ENCODE peak calls at places on chromosomes 3 and 15, in seven cellular contexts. One of them, this sample, is unnamed.

GRCh38 chr3:27880969-27881892 is 159.1 kb upstream of the EOMES start:
- ATAC-seq in body of pancreas: no peak
- ATAC-seq in central memory CD8-positive, alpha-beta T cell: peak; percentile 97
- ATAC-seq in activated T-cell treated with anti-CD3 and anti-CD28 coated beads, Interleukin-2, amount 50 U/mL, for 72 hours: peak; percentile 75
- ATAC-seq in left lung: no peak
- ATAC-seq in CD4-positive, CD25-positive, alpha-beta regulatory T cell: peak; percentile 71
- ATAC-seq in stimulated activated naive CD8-positive, alpha-beta T cell treated with anti-CD3 and anti-CD28 coated beads, Interleukin-15, amount 100 ng/mL, for 72 hours: peak; percentile 59
- ATAC-seq in this sample: peak; percentile 35

GRCh38 chr3:113514265-113514769 is 639 bp downstream of the SPICE1 start:
- ATAC-seq in CD4-positive, CD25-positive, alpha-beta regulatory T cell: no peak
- ATAC-seq in activated T-cell treated with anti-CD3 and anti-CD28 coated beads, Interleukin-2, amount 50 U/mL, for 72 hours: no peak
- ATAC-seq in body of pancreas: peak; percentile 7
- ATAC-seq in central memory CD8-positive, alpha-beta T cell: no peak
- ATAC-seq in stimulated activated naive CD8-positive, alpha-beta T cell treated with anti-CD3 and anti-CD28 coated beads, Interleukin-15, amount 100 ng/mL, for 72 hours: peak; percentile 3
- ATAC-seq in left lung: peak; percentile 12
- ATAC-seq in this sample: peak; percentile 38

GRCh38 chr3:177181418-177181817 is 15.9 kb downstream of the TBL1XR1 start:
- ATAC-seq in CD4-positive, CD25-positive, alpha-beta regulatory T cell: no peak
- ATAC-seq in central memory CD8-positive, alpha-beta T cell: no peak
- ATAC-seq in body of pancreas: no peak
- ATAC-seq in left lung: no peak
- ATAC-seq in stimulated activated naive CD8-positive, alpha-beta T cell treated with anti-CD3 and anti-CD28 coated beads, Interleukin-15, amount 100 ng/mL, for 72 hours: no peak
- ATAC-seq in activated T-cell treated with anti-CD3 and anti-CD28 coated beads, Interleukin-2, amount 50 U/mL, for 72 hours: no peak
- ATAC-seq in this sample: no peak

GRCh38 chr3:31692714-31693113 is 160.0 kb downstream of the STT3B start:
- ATAC-seq in central memory CD8-positive, alpha-beta T cell: no peak
- ATAC-seq in stimulated activated naive CD8-positive, alpha-beta T cell treated with anti-CD3 and anti-CD28 coated beads, Interleukin-15, amount 100 ng/mL, for 72 hours: no peak
- ATAC-seq in activated T-cell treated with anti-CD3 and anti-CD28 coated beads, Interleukin-2, amount 50 U/mL, for 72 hours: no peak
- ATAC-seq in left lung: no peak
- ATAC-seq in body of pancreas: no peak
- ATAC-seq in CD4-positive, CD25-positive, alpha-beta regulatory T cell: no peak
- ATAC-seq in this sample: no peak

GRCh38 chr15:38554354-38554753 is 10.3 kb downstream of the RASGRP1 start:
- ATAC-seq in central memory CD8-positive, alpha-beta T cell: peak; percentile 67
- ATAC-seq in stimulated activated naive CD8-positive, alpha-beta T cell treated with anti-CD3 and anti-CD28 coated beads, Interleukin-15, amount 100 ng/mL, for 72 hours: peak; percentile 89
- ATAC-seq in left lung: no peak
- ATAC-seq in CD4-positive, CD25-positive, alpha-beta regulatory T cell: peak; percentile 48
- ATAC-seq in body of pancreas: peak; percentile 53
- ATAC-seq in activated T-cell treated with anti-CD3 and anti-CD28 coated beads, Interleukin-2, amount 50 U/mL, for 72 hours: peak; percentile 78
- ATAC-seq in this sample: no peak

GRCh38 chr3:101829066-101829830 is 20.1 kb upstream of the NFKBIZ start:
- ATAC-seq in stimulated activated naive CD8-positive, alpha-beta T cell treated with anti-CD3 and anti-CD28 coated beads, Interleukin-15, amount 100 ng/mL, for 72 hours: peak; percentile 73
- ATAC-seq in central memory CD8-positive, alpha-beta T cell: peak; percentile 42
- ATAC-seq in body of pancreas: peak; percentile 70
- ATAC-seq in left lung: peak; percentile 60
- ATAC-seq in CD4-positive, CD25-positive, alpha-beta regulatory T cell: peak; percentile 51
- ATAC-seq in activated T-cell treated with anti-CD3 and anti-CD28 coated beads, Interleukin-2, amount 50 U/mL, for 72 hours: peak; percentile 64
- ATAC-seq in this sample: peak; percentile 64

GRCh38 chr3:113212155-113212844 is 943 bp downstream of the BOC start:
- ATAC-seq in central memory CD8-positive, alpha-beta T cell: peak; percentile 6
- ATAC-seq in body of pancreas: peak; percentile 14
- ATAC-seq in stimulated activated naive CD8-positive, alpha-beta T cell treated with anti-CD3 and anti-CD28 coated beads, Interleukin-15, amount 100 ng/mL, for 72 hours: peak; percentile 55
- ATAC-seq in CD4-positive, CD25-positive, alpha-beta regulatory T cell: no peak
- ATAC-seq in left lung: peak; percentile 5
- ATAC-seq in activated T-cell treated with anti-CD3 and anti-CD28 coated beads, Interleukin-2, amount 50 U/mL, for 72 hours: peak; percentile 55
- ATAC-seq in this sample: peak; percentile 24

GRCh38 chr3:38516669-38517068 is 20.5 kb downstream of the EXOG start:
- ATAC-seq in activated T-cell treated with anti-CD3 and anti-CD28 coated beads, Interleukin-2, amount 50 U/mL, for 72 hours: no peak
- ATAC-seq in left lung: no peak
- ATAC-seq in stimulated activated naive CD8-positive, alpha-beta T cell treated with anti-CD3 and anti-CD28 coated beads, Interleukin-15, amount 100 ng/mL, for 72 hours: no peak
- ATAC-seq in body of pancreas: no peak
- ATAC-seq in CD4-positive, CD25-positive, alpha-beta regulatory T cell: no peak
- ATAC-seq in central memory CD8-positive, alpha-beta T cell: no peak
- ATAC-seq in this sample: no peak

GRCh38 chr3:140384028-140384771 is 293.7 kb upstream of the TRIM42 start:
- ATAC-seq in left lung: peak; percentile 17
- ATAC-seq in body of pancreas: no peak
- ATAC-seq in CD4-positive, CD25-positive, alpha-beta regulatory T cell: no peak
- ATAC-seq in activated T-cell treated with anti-CD3 and anti-CD28 coated beads, Interleukin-2, amount 50 U/mL, for 72 hours: no peak
- ATAC-seq in stimulated activated naive CD8-positive, alpha-beta T cell treated with anti-CD3 and anti-CD28 coated beads, Interleukin-15, amount 100 ng/mL, for 72 hours: no peak
- ATAC-seq in central memory CD8-positive, alpha-beta T cell: no peak
- ATAC-seq in this sample: no peak

GRCh38 chr3:6088433-6088832 is 772.5 kb upstream of the GRM7 start:
- ATAC-seq in stimulated activated naive CD8-positive, alpha-beta T cell treated with anti-CD3 and anti-CD28 coated beads, Interleukin-15, amount 100 ng/mL, for 72 hours: no peak
- ATAC-seq in left lung: no peak
- ATAC-seq in body of pancreas: no peak
- ATAC-seq in activated T-cell treated with anti-CD3 and anti-CD28 coated beads, Interleukin-2, amount 50 U/mL, for 72 hours: no peak
- ATAC-seq in central memory CD8-positive, alpha-beta T cell: no peak
- ATAC-seq in CD4-positive, CD25-positive, alpha-beta regulatory T cell: no peak
- ATAC-seq in this sample: no peak

GRCh38 chr15:61750271-61751084 is 309.8 kb downstream of the VPS13C start:
- ATAC-seq in left lung: peak; percentile 92
- ATAC-seq in central memory CD8-positive, alpha-beta T cell: no peak
- ATAC-seq in activated T-cell treated with anti-CD3 and anti-CD28 coated beads, Interleukin-2, amount 50 U/mL, for 72 hours: no peak
- ATAC-seq in body of pancreas: no peak
- ATAC-seq in CD4-positive, CD25-positive, alpha-beta regulatory T cell: no peak
- ATAC-seq in stimulated activated naive CD8-positive, alpha-beta T cell treated with anti-CD3 and anti-CD28 coated beads, Interleukin-15, amount 100 ng/mL, for 72 hours: no peak
- ATAC-seq in this sample: peak; percentile 69

GRCh38 chr15:41154412-41154811 is 38.3 kb upstream of the INO80 start:
- ATAC-seq in body of pancreas: no peak
- ATAC-seq in CD4-positive, CD25-positive, alpha-beta regulatory T cell: no peak
- ATAC-seq in activated T-cell treated with anti-CD3 and anti-CD28 coated beads, Interleukin-2, amount 50 U/mL, for 72 hours: no peak
- ATAC-seq in stimulated activated naive CD8-positive, alpha-beta T cell treated with anti-CD3 and anti-CD28 coated beads, Interleukin-15, amount 100 ng/mL, for 72 hours: no peak
- ATAC-seq in left lung: no peak
- ATAC-seq in central memory CD8-positive, alpha-beta T cell: no peak
- ATAC-seq in this sample: no peak

GRCh38 chr15:45129651-45130129 is at the start of the genes DUOX1 and DUOXA1:
- ATAC-seq in CD4-positive, CD25-positive, alpha-beta regulatory T cell: peak; percentile 28
- ATAC-seq in body of pancreas: no peak
- ATAC-seq in left lung: peak; percentile 87
- ATAC-seq in central memory CD8-positive, alpha-beta T cell: no peak
- ATAC-seq in stimulated activated naive CD8-positive, alpha-beta T cell treated with anti-CD3 and anti-CD28 coated beads, Interleukin-15, amount 100 ng/mL, for 72 hours: peak; percentile 68
- ATAC-seq in activated T-cell treated with anti-CD3 and anti-CD28 coated beads, Interleukin-2, amount 50 U/mL, for 72 hours: peak; percentile 61
- ATAC-seq in this sample: no peak

GRCh38 chr15:44468713-44469385 is 41.4 kb downstream of the CTDSPL2 start:
- ATAC-seq in body of pancreas: no peak
- ATAC-seq in left lung: no peak
- ATAC-seq in CD4-positive, CD25-positive, alpha-beta regulatory T cell: no peak
- ATAC-seq in stimulated activated naive CD8-positive, alpha-beta T cell treated with anti-CD3 and anti-CD28 coated beads, Interleukin-15, amount 100 ng/mL, for 72 hours: peak; percentile 99
- ATAC-seq in central memory CD8-positive, alpha-beta T cell: no peak
- ATAC-seq in activated T-cell treated with anti-CD3 and anti-CD28 coated beads, Interleukin-2, amount 50 U/mL, for 72 hours: peak; percentile 95
- ATAC-seq in this sample: peak; percentile 79

GRCh38 chr15:27223166-27223565 is 252.2 kb downstream of the GABRG3 start:
- ATAC-seq in stimulated activated naive CD8-positive, alpha-beta T cell treated with anti-CD3 and anti-CD28 coated beads, Interleukin-15, amount 100 ng/mL, for 72 hours: no peak
- ATAC-seq in CD4-positive, CD25-positive, alpha-beta regulatory T cell: no peak
- ATAC-seq in activated T-cell treated with anti-CD3 and anti-CD28 coated beads, Interleukin-2, amount 50 U/mL, for 72 hours: no peak
- ATAC-seq in left lung: no peak
- ATAC-seq in body of pancreas: no peak
- ATAC-seq in central memory CD8-positive, alpha-beta T cell: no peak
- ATAC-seq in this sample: no peak

GRCh38 chr3:15325228-15325627 is 7.2 kb downstream of the SH3BP5 start:
- ATAC-seq in stimulated activated naive CD8-positive, alpha-beta T cell treated with anti-CD3 and anti-CD28 coated beads, Interleukin-15, amount 100 ng/mL, for 72 hours: no peak
- ATAC-seq in left lung: peak; percentile 5
- ATAC-seq in activated T-cell treated with anti-CD3 and anti-CD28 coated beads, Interleukin-2, amount 50 U/mL, for 72 hours: no peak
- ATAC-seq in body of pancreas: no peak
- ATAC-seq in central memory CD8-positive, alpha-beta T cell: no peak
- ATAC-seq in CD4-positive, CD25-positive, alpha-beta regulatory T cell: no peak
- ATAC-seq in this sample: peak; percentile 88

GRCh38 chr3:196670335-196670734 is 30.8 kb downstream of the NRROS start:
- ATAC-seq in central memory CD8-positive, alpha-beta T cell: no peak
- ATAC-seq in left lung: peak; percentile 74
- ATAC-seq in activated T-cell treated with anti-CD3 and anti-CD28 coated beads, Interleukin-2, amount 50 U/mL, for 72 hours: no peak
- ATAC-seq in stimulated activated naive CD8-positive, alpha-beta T cell treated with anti-CD3 and anti-CD28 coated beads, Interleukin-15, amount 100 ng/mL, for 72 hours: no peak
- ATAC-seq in CD4-positive, CD25-positive, alpha-beta regulatory T cell: no peak
- ATAC-seq in body of pancreas: no peak
- ATAC-seq in this sample: no peak

GRCh38 chr3:180911876-180912303 is 580 bp upstream of the FXR1 start:
- ATAC-seq in stimulated activated naive CD8-positive, alpha-beta T cell treated with anti-CD3 and anti-CD28 coated beads, Interleukin-15, amount 100 ng/mL, for 72 hours: peak; percentile 26
- ATAC-seq in activated T-cell treated with anti-CD3 and anti-CD28 coated beads, Interleukin-2, amount 50 U/mL, for 72 hours: peak; percentile 6
- ATAC-seq in left lung: no peak
- ATAC-seq in body of pancreas: no peak
- ATAC-seq in CD4-positive, CD25-positive, alpha-beta regulatory T cell: no peak
- ATAC-seq in central memory CD8-positive, alpha-beta T cell: peak; percentile 3
- ATAC-seq in this sample: peak; percentile 2

GRCh38 chr3:134309987-134310700 is 59.5 kb upstream of the RYK start:
- ATAC-seq in stimulated activated naive CD8-positive, alpha-beta T cell treated with anti-CD3 and anti-CD28 coated beads, Interleukin-15, amount 100 ng/mL, for 72 hours: no peak
- ATAC-seq in central memory CD8-positive, alpha-beta T cell: no peak
- ATAC-seq in left lung: peak; percentile 36
- ATAC-seq in body of pancreas: no peak
- ATAC-seq in CD4-positive, CD25-positive, alpha-beta regulatory T cell: no peak
- ATAC-seq in activated T-cell treated with anti-CD3 and anti-CD28 coated beads, Interleukin-2, amount 50 U/mL, for 72 hours: no peak
- ATAC-seq in this sample: no peak

GRCh38 chr3:196792771-196793170 is 53.1 kb downstream of the PAK2 start:
- ATAC-seq in central memory CD8-positive, alpha-beta T cell: no peak
- ATAC-seq in left lung: peak; percentile 73
- ATAC-seq in body of pancreas: no peak
- ATAC-seq in stimulated activated naive CD8-positive, alpha-beta T cell treated with anti-CD3 and anti-CD28 coated beads, Interleukin-15, amount 100 ng/mL, for 72 hours: no peak
- ATAC-seq in activated T-cell treated with anti-CD3 and anti-CD28 coated beads, Interleukin-2, amount 50 U/mL, for 72 hours: no peak
- ATAC-seq in CD4-positive, CD25-positive, alpha-beta regulatory T cell: no peak
- ATAC-seq in this sample: peak; percentile 40

GRCh38 chr3:138833908-138834358 is 795 bp downstream of the PIK3CB start:
- ATAC-seq in stimulated activated naive CD8-positive, alpha-beta T cell treated with anti-CD3 and anti-CD28 coated beads, Interleukin-15, amount 100 ng/mL, for 72 hours: peak; percentile 5
- ATAC-seq in CD4-positive, CD25-positive, alpha-beta regulatory T cell: no peak
- ATAC-seq in body of pancreas: peak; percentile 1
- ATAC-seq in activated T-cell treated with anti-CD3 and anti-CD28 coated beads, Interleukin-2, amount 50 U/mL, for 72 hours: no peak
- ATAC-seq in central memory CD8-positive, alpha-beta T cell: peak; percentile 8
- ATAC-seq in left lung: no peak
- ATAC-seq in this sample: peak; percentile 39

GRCh38 chr3:195151866-195152526 is 119.0 kb downstream of the XXYLT1 start:
- ATAC-seq in activated T-cell treated with anti-CD3 and anti-CD28 coated beads, Interleukin-2, amount 50 U/mL, for 72 hours: no peak
- ATAC-seq in left lung: no peak
- ATAC-seq in CD4-positive, CD25-positive, alpha-beta regulatory T cell: no peak
- ATAC-seq in body of pancreas: no peak
- ATAC-seq in central memory CD8-positive, alpha-beta T cell: no peak
- ATAC-seq in stimulated activated naive CD8-positive, alpha-beta T cell treated with anti-CD3 and anti-CD28 coated beads, Interleukin-15, amount 100 ng/mL, for 72 hours: no peak
- ATAC-seq in this sample: no peak

GRCh38 chr15:41848595-41848994 is 9.9 kb downstream of the PLA2G4B start:
- ATAC-seq in central memory CD8-positive, alpha-beta T cell: no peak
- ATAC-seq in body of pancreas: no peak
- ATAC-seq in activated T-cell treated with anti-CD3 and anti-CD28 coated beads, Interleukin-2, amount 50 U/mL, for 72 hours: peak; percentile 73
- ATAC-seq in left lung: no peak
- ATAC-seq in stimulated activated naive CD8-positive, alpha-beta T cell treated with anti-CD3 and anti-CD28 coated beads, Interleukin-15, amount 100 ng/mL, for 72 hours: peak; percentile 33
- ATAC-seq in CD4-positive, CD25-positive, alpha-beta regulatory T cell: no peak
- ATAC-seq in this sample: no peak

GRCh38 chr3:73448761-73449290 is 175.9 kb downstream of the PDZRN3 start:
- ATAC-seq in body of pancreas: no peak
- ATAC-seq in activated T-cell treated with anti-CD3 and anti-CD28 coated beads, Interleukin-2, amount 50 U/mL, for 72 hours: no peak
- ATAC-seq in central memory CD8-positive, alpha-beta T cell: no peak
- ATAC-seq in left lung: no peak
- ATAC-seq in CD4-positive, CD25-positive, alpha-beta regulatory T cell: no peak
- ATAC-seq in stimulated activated naive CD8-positive, alpha-beta T cell treated with anti-CD3 and anti-CD28 coated beads, Interleukin-15, amount 100 ng/mL, for 72 hours: peak; percentile 60
- ATAC-seq in this sample: no peak

GRCh38 chr15:91208366-91208765 is 108.3 kb downstream of the SV2B start:
- ATAC-seq in central memory CD8-positive, alpha-beta T cell: no peak
- ATAC-seq in activated T-cell treated with anti-CD3 and anti-CD28 coated beads, Interleukin-2, amount 50 U/mL, for 72 hours: no peak
- ATAC-seq in left lung: no peak
- ATAC-seq in body of pancreas: no peak
- ATAC-seq in stimulated activated naive CD8-positive, alpha-beta T cell treated with anti-CD3 and anti-CD28 coated beads, Interleukin-15, amount 100 ng/mL, for 72 hours: no peak
- ATAC-seq in CD4-positive, CD25-positive, alpha-beta regulatory T cell: no peak
- ATAC-seq in this sample: no peak

GRCh38 chr3:159604151-159604581 is 384.5 kb upstream of the IL12A start:
- ATAC-seq in stimulated activated naive CD8-positive, alpha-beta T cell treated with anti-CD3 and anti-CD28 coated beads, Interleukin-15, amount 100 ng/mL, for 72 hours: no peak
- ATAC-seq in CD4-positive, CD25-positive, alpha-beta regulatory T cell: no peak
- ATAC-seq in activated T-cell treated with anti-CD3 and anti-CD28 coated beads, Interleukin-2, amount 50 U/mL, for 72 hours: no peak
- ATAC-seq in body of pancreas: no peak
- ATAC-seq in central memory CD8-positive, alpha-beta T cell: no peak
- ATAC-seq in left lung: peak; percentile 61
- ATAC-seq in this sample: peak; percentile 71

GRCh38 chr3:155052470-155052869 is 27.6 kb upstream of the MME start:
- ATAC-seq in body of pancreas: no peak
- ATAC-seq in CD4-positive, CD25-positive, alpha-beta regulatory T cell: no peak
- ATAC-seq in stimulated activated naive CD8-positive, alpha-beta T cell treated with anti-CD3 and anti-CD28 coated beads, Interleukin-15, amount 100 ng/mL, for 72 hours: no peak
- ATAC-seq in activated T-cell treated with anti-CD3 and anti-CD28 coated beads, Interleukin-2, amount 50 U/mL, for 72 hours: no peak
- ATAC-seq in central memory CD8-positive, alpha-beta T cell: no peak
- ATAC-seq in left lung: no peak
- ATAC-seq in this sample: no peak

GRCh38 chr3:142987707-142988106 is 13.7 kb upstream of the U2SURP start:
- ATAC-seq in central memory CD8-positive, alpha-beta T cell: no peak
- ATAC-seq in left lung: peak; percentile 47
- ATAC-seq in CD4-positive, CD25-positive, alpha-beta regulatory T cell: no peak
- ATAC-seq in activated T-cell treated with anti-CD3 and anti-CD28 coated beads, Interleukin-2, amount 50 U/mL, for 72 hours: peak; percentile 43
- ATAC-seq in stimulated activated naive CD8-positive, alpha-beta T cell treated with anti-CD3 and anti-CD28 coated beads, Interleukin-15, amount 100 ng/mL, for 72 hours: no peak
- ATAC-seq in body of pancreas: no peak
- ATAC-seq in this sample: peak; percentile 37

GRCh38 chr15:51776952-51777574 is 25.7 kb downstream of the TMOD2 start:
- ATAC-seq in left lung: peak; percentile 98
- ATAC-seq in stimulated activated naive CD8-positive, alpha-beta T cell treated with anti-CD3 and anti-CD28 coated beads, Interleukin-15, amount 100 ng/mL, for 72 hours: peak; percentile 85
- ATAC-seq in CD4-positive, CD25-positive, alpha-beta regulatory T cell: peak; percentile 53
- ATAC-seq in body of pancreas: peak; percentile 91
- ATAC-seq in central memory CD8-positive, alpha-beta T cell: peak; percentile 75
- ATAC-seq in activated T-cell treated with anti-CD3 and anti-CD28 coated beads, Interleukin-2, amount 50 U/mL, for 72 hours: peak; percentile 75
- ATAC-seq in this sample: peak; percentile 98

GRCh38 chr3:126433496-126434263 is 39.0 kb downstream of the CFAP100 start:
- ATAC-seq in activated T-cell treated with anti-CD3 and anti-CD28 coated beads, Interleukin-2, amount 50 U/mL, for 72 hours: no peak
- ATAC-seq in stimulated activated naive CD8-positive, alpha-beta T cell treated with anti-CD3 and anti-CD28 coated beads, Interleukin-15, amount 100 ng/mL, for 72 hours: no peak
- ATAC-seq in body of pancreas: no peak
- ATAC-seq in central memory CD8-positive, alpha-beta T cell: no peak
- ATAC-seq in CD4-positive, CD25-positive, alpha-beta regulatory T cell: no peak
- ATAC-seq in left lung: no peak
- ATAC-seq in this sample: no peak

GRCh38 chr15:50330921-50331320 is 24.1 kb downstream of the GABPB1 start:
- ATAC-seq in central memory CD8-positive, alpha-beta T cell: no peak
- ATAC-seq in body of pancreas: no peak
- ATAC-seq in stimulated activated naive CD8-positive, alpha-beta T cell treated with anti-CD3 and anti-CD28 coated beads, Interleukin-15, amount 100 ng/mL, for 72 hours: peak; percentile 70
- ATAC-seq in left lung: no peak
- ATAC-seq in CD4-positive, CD25-positive, alpha-beta regulatory T cell: no peak
- ATAC-seq in activated T-cell treated with anti-CD3 and anti-CD28 coated beads, Interleukin-2, amount 50 U/mL, for 72 hours: peak; percentile 40
- ATAC-seq in this sample: peak; percentile 35

GRCh38 chr3:125141596-125142417 is 70.7 kb downstream of the SLC12A8 start:
- ATAC-seq in stimulated activated naive CD8-positive, alpha-beta T cell treated with anti-CD3 and anti-CD28 coated beads, Interleukin-15, amount 100 ng/mL, for 72 hours: peak; percentile 92
- ATAC-seq in activated T-cell treated with anti-CD3 and anti-CD28 coated beads, Interleukin-2, amount 50 U/mL, for 72 hours: peak; percentile 86
- ATAC-seq in CD4-positive, CD25-positive, alpha-beta regulatory T cell: peak; percentile 89
- ATAC-seq in left lung: peak; percentile 81
- ATAC-seq in body of pancreas: peak; percentile 72
- ATAC-seq in central memory CD8-positive, alpha-beta T cell: peak; percentile 92
- ATAC-seq in this sample: no peak

GRCh38 chr3:52771334-52771681 is 568 bp upstream of the NEK4 start:
- ATAC-seq in activated T-cell treated with anti-CD3 and anti-CD28 coated beads, Interleukin-2, amount 50 U/mL, for 72 hours: peak; percentile 26
- ATAC-seq in stimulated activated naive CD8-positive, alpha-beta T cell treated with anti-CD3 and anti-CD28 coated beads, Interleukin-15, amount 100 ng/mL, for 72 hours: peak; percentile 53
- ATAC-seq in left lung: peak; percentile 16
- ATAC-seq in CD4-positive, CD25-positive, alpha-beta regulatory T cell: no peak
- ATAC-seq in body of pancreas: peak; percentile 12
- ATAC-seq in central memory CD8-positive, alpha-beta T cell: peak; percentile 17
- ATAC-seq in this sample: peak; percentile 10

GRCh38 chr15:93997071-93997658 is 234.2 kb upstream of the MCTP2 start:
- ATAC-seq in stimulated activated naive CD8-positive, alpha-beta T cell treated with anti-CD3 and anti-CD28 coated beads, Interleukin-15, amount 100 ng/mL, for 72 hours: no peak
- ATAC-seq in central memory CD8-positive, alpha-beta T cell: no peak
- ATAC-seq in left lung: peak; percentile 64
- ATAC-seq in CD4-positive, CD25-positive, alpha-beta regulatory T cell: no peak
- ATAC-seq in body of pancreas: peak; percentile 45
- ATAC-seq in activated T-cell treated with anti-CD3 and anti-CD28 coated beads, Interleukin-2, amount 50 U/mL, for 72 hours: no peak
- ATAC-seq in this sample: peak; percentile 66

GRCh38 chr3:63046580-63046979 is 171.4 kb upstream of the CADPS start:
- ATAC-seq in activated T-cell treated with anti-CD3 and anti-CD28 coated beads, Interleukin-2, amount 50 U/mL, for 72 hours: no peak
- ATAC-seq in CD4-positive, CD25-positive, alpha-beta regulatory T cell: no peak
- ATAC-seq in central memory CD8-positive, alpha-beta T cell: no peak
- ATAC-seq in stimulated activated naive CD8-positive, alpha-beta T cell treated with anti-CD3 and anti-CD28 coated beads, Interleukin-15, amount 100 ng/mL, for 72 hours: no peak
- ATAC-seq in left lung: no peak
- ATAC-seq in body of pancreas: no peak
- ATAC-seq in this sample: no peak

This sample was measured in SK-N-SH treated with all-trans-retinoic acid at 6 μM for 48 hours.